ENCODE peak calls at places on chromosomes 2 and 18, in four cellular contexts. One of them, this sample, is unnamed.

GRCh38 chr2:200406379-200406778 is 99.9 kb downstream of the SPATS2L start:
- DNase-seq in fibroblast of lung: no peak
- DNase-seq in transverse colon: no peak
- DNase-seq in progenitor cell of endocrine pancreas: no peak
- DNase-seq in this sample: no peak

GRCh38 chr18:21315741-21316187 is 73.7 kb downstream of the GREB1L start:
- DNase-seq in fibroblast of lung: no peak
- DNase-seq in transverse colon: no peak
- DNase-seq in progenitor cell of endocrine pancreas: no peak
- DNase-seq in this sample: no peak

GRCh38 chr2:226159875-226160479 is 639.6 kb downstream of the IRS1 start:
- DNase-seq in fibroblast of lung: no peak
- DNase-seq in transverse colon: no peak
- DNase-seq in progenitor cell of endocrine pancreas: no peak
- DNase-seq in this sample: no peak

GRCh38 chr2:234133004-234133403 is 82.5 kb downstream of the SPP2 start:
- DNase-seq in fibroblast of lung: peak
- DNase-seq in transverse colon: no peak
- DNase-seq in progenitor cell of endocrine pancreas: no peak
- DNase-seq in this sample: no peak

GRCh38 chr2:54704688-54705605 is 18.5 kb upstream of the EML6 start:
- DNase-seq in fibroblast of lung: peak
- DNase-seq in transverse colon: no peak
- DNase-seq in progenitor cell of endocrine pancreas: no peak
- DNase-seq in this sample: no peak

GRCh38 chr2:21404137-21404536 is 280.4 kb downstream of the TDRD15 start:
- DNase-seq in fibroblast of lung: no peak
- DNase-seq in transverse colon: no peak
- DNase-seq in progenitor cell of endocrine pancreas: no peak
- DNase-seq in this sample: no peak

GRCh38 chr2:30514134-30514860 is 67.3 kb downstream of the LCLAT1 start:
- DNase-seq in fibroblast of lung: peak
- DNase-seq in transverse colon: no peak
- DNase-seq in progenitor cell of endocrine pancreas: no peak
- DNase-seq in this sample: no peak

GRCh38 chr18:23154823-23155517 is 19.7 kb downstream of the CABLES1 start:
- DNase-seq in fibroblast of lung: no peak
- DNase-seq in transverse colon: no peak
- DNase-seq in progenitor cell of endocrine pancreas: no peak
- DNase-seq in this sample: no peak

GRCh38 chr2:118750959-118751565 is 96.4 kb downstream of the EN1 start:
- DNase-seq in fibroblast of lung: peak
- DNase-seq in transverse colon: no peak
- DNase-seq in progenitor cell of endocrine pancreas: no peak
- DNase-seq in this sample: no peak

GRCh38 chr2:207871911-207872310 is 102.2 kb upstream of the FZD5 start:
- DNase-seq in fibroblast of lung: no peak
- DNase-seq in transverse colon: no peak
- DNase-seq in progenitor cell of endocrine pancreas: no peak
- DNase-seq in this sample: no peak

GRCh38 chr2:215793747-215794595 is 219.4 kb downstream of the MREG start:
- DNase-seq in fibroblast of lung: peak
- DNase-seq in transverse colon: peak
- DNase-seq in progenitor cell of endocrine pancreas: no peak
- DNase-seq in this sample: no peak

GRCh38 chr2:96739051-96739632 is 722 bp downstream of the LMAN2L start:
- DNase-seq in fibroblast of lung: no peak
- DNase-seq in transverse colon: no peak
- DNase-seq in progenitor cell of endocrine pancreas: no peak
- DNase-seq in this sample: no peak

GRCh38 chr2:207165121-207166038 is at the start of gene KLF7:
- DNase-seq in fibroblast of lung: peak
- DNase-seq in transverse colon: peak
- DNase-seq in progenitor cell of endocrine pancreas: peak
- DNase-seq in this sample: peak

GRCh38 chr2:197255550-197255949 is 55.0 kb downstream of the ANKRD44 start:
- DNase-seq in fibroblast of lung: peak
- DNase-seq in transverse colon: peak
- DNase-seq in progenitor cell of endocrine pancreas: no peak
- DNase-seq in this sample: peak

GRCh38 chr2:41727152-41727551 is 320.7 kb upstream of the PKDCC start:
- DNase-seq in fibroblast of lung: no peak
- DNase-seq in transverse colon: no peak
- DNase-seq in progenitor cell of endocrine pancreas: no peak
- DNase-seq in this sample: no peak

GRCh38 chr18:23387265-23387664 is 65.8 kb upstream of the RIOK3 start:
- DNase-seq in fibroblast of lung: no peak
- DNase-seq in transverse colon: no peak
- DNase-seq in progenitor cell of endocrine pancreas: no peak
- DNase-seq in this sample: no peak

GRCh38 chr2:231765496-231765929 is 15.6 kb downstream of the PDE6D start:
- DNase-seq in fibroblast of lung: no peak
- DNase-seq in transverse colon: no peak
- DNase-seq in progenitor cell of endocrine pancreas: no peak
- DNase-seq in this sample: no peak

GRCh38 chr2:24877646-24878045 is 42.4 kb downstream of the ADCY3 start:
- DNase-seq in fibroblast of lung: no peak
- DNase-seq in transverse colon: no peak
- DNase-seq in progenitor cell of endocrine pancreas: no peak
- DNase-seq in this sample: no peak

GRCh38 chr2:28364611-28365010 is 28.0 kb upstream of the FOSL2 start:
- DNase-seq in fibroblast of lung: no peak
- DNase-seq in transverse colon: no peak
- DNase-seq in progenitor cell of endocrine pancreas: no peak
- DNase-seq in this sample: no peak

GRCh38 chr2:128834203-128834602 is 515.5 kb upstream of the HS6ST1 start:
- DNase-seq in fibroblast of lung: no peak
- DNase-seq in transverse colon: no peak
- DNase-seq in progenitor cell of endocrine pancreas: no peak
- DNase-seq in this sample: no peak

GRCh38 chr2:144449028-144449406 is 70.9 kb downstream of the ZEB2 start:
- DNase-seq in fibroblast of lung: no peak
- DNase-seq in transverse colon: no peak
- DNase-seq in progenitor cell of endocrine pancreas: no peak
- DNase-seq in this sample: no peak

GRCh38 chr2:189293164-189293563 is 113.6 kb upstream of the COL5A2 start:
- DNase-seq in fibroblast of lung: peak
- DNase-seq in transverse colon: no peak
- DNase-seq in progenitor cell of endocrine pancreas: no peak
- DNase-seq in this sample: no peak

GRCh38 chr18:12803069-12803936 is 80.7 kb downstream of the PTPN2 start:
- DNase-seq in fibroblast of lung: no peak
- DNase-seq in transverse colon: no peak
- DNase-seq in progenitor cell of endocrine pancreas: no peak
- DNase-seq in this sample: no peak

GRCh38 chr2:45180033-45180746 is 170.9 kb upstream of the SIX2 start:
- DNase-seq in fibroblast of lung: peak
- DNase-seq in transverse colon: no peak
- DNase-seq in progenitor cell of endocrine pancreas: no peak
- DNase-seq in this sample: no peak

GRCh38 chr2:54048117-54048785 is 67.2 kb upstream of the ACYP2 start:
- DNase-seq in fibroblast of lung: no peak
- DNase-seq in transverse colon: no peak
- DNase-seq in progenitor cell of endocrine pancreas: no peak
- DNase-seq in this sample: no peak

GRCh38 chr2:202278944-202279343 is 13.4 kb downstream of the NOP58 start:
- DNase-seq in fibroblast of lung: peak
- DNase-seq in transverse colon: no peak
- DNase-seq in progenitor cell of endocrine pancreas: no peak
- DNase-seq in this sample: no peak

GRCh38 chr2:31523871-31524492 is 56.8 kb downstream of the SRD5A2 start:
- DNase-seq in fibroblast of lung: peak
- DNase-seq in transverse colon: peak
- DNase-seq in progenitor cell of endocrine pancreas: peak
- DNase-seq in this sample: peak

GRCh38 chr2:43075906-43076585 is 150.4 kb downstream of the ZFP36L2 start:
- DNase-seq in fibroblast of lung: peak
- DNase-seq in transverse colon: no peak
- DNase-seq in progenitor cell of endocrine pancreas: no peak
- DNase-seq in this sample: no peak

GRCh38 chr2:159004849-159005248 is 36.4 kb downstream of the TANC1 start:
- DNase-seq in fibroblast of lung: no peak
- DNase-seq in transverse colon: no peak
- DNase-seq in progenitor cell of endocrine pancreas: no peak
- DNase-seq in this sample: no peak

GRCh38 chr2:163563336-163563735 is 172.5 kb downstream of the FIGN start:
- DNase-seq in fibroblast of lung: no peak
- DNase-seq in transverse colon: no peak
- DNase-seq in progenitor cell of endocrine pancreas: no peak
- DNase-seq in this sample: no peak

GRCh38 chr2:239610457-239611221 is 209.8 kb upstream of the HDAC4 start:
- DNase-seq in fibroblast of lung: no peak
- DNase-seq in transverse colon: no peak
- DNase-seq in progenitor cell of endocrine pancreas: no peak
- DNase-seq in this sample: no peak

GRCh38 chr18:31977270-31977872 is 34.4 kb upstream of the TRAPPC8 start:
- DNase-seq in fibroblast of lung: peak
- DNase-seq in transverse colon: peak
- DNase-seq in progenitor cell of endocrine pancreas: no peak
- DNase-seq in this sample: peak

GRCh38 chr2:160747771-160748170 is 254.2 kb upstream of the RBMS1 start:
- DNase-seq in fibroblast of lung: peak
- DNase-seq in transverse colon: no peak
- DNase-seq in progenitor cell of endocrine pancreas: no peak
- DNase-seq in this sample: no peak